ENCODE peak calls at places on chromosomes 7 and 10, in ten cellular contexts. Z is Peyer's patch; J is skeletal muscle cell; T is cardiac fibroblast; A is transverse colon; X is effector memory CD4-positive, alpha-beta T cell; L is fibroblast of mammary gland; H is bronchial epithelial cell; Q is thoracic aorta; V is aorta. S is an unnamed sample.

GRCh38 chr7:33186187-33186586 is 56.8 kb downstream of the BBS9 start:
- DNase-seq in L (peak), Q (no peak), T (peak), A (no peak), X (no peak), V (no peak), J (no peak), Z (no peak), H (peak), S (no peak)

GRCh38 chr10:31075434-31075833 is 43.8 kb upstream of the ZNF438 start:
- DNase-seq in V (no peak), A (no peak), H (peak), J (peak), Z (no peak), Q (no peak), X (no peak), T (peak), L (peak), S (no peak)

GRCh38 chr7:142792593-142792992 is 21.8 kb downstream of the PRSS2 start:
- DNase-seq in X (no peak), L (no peak), V (no peak), H (no peak), T (no peak), Q (no peak), A (no peak), J (no peak), Z (no peak), S (no peak)

GRCh38 chr7:94466516-94466915 is 43.1 kb upstream of the CASD1 start:
- DNase-seq in T (no peak), L (no peak), J (no peak), H (no peak), V (no peak), Q (no peak), X (no peak), A (no peak), Z (no peak), S (no peak)

GRCh38 chr10:11782793-11783557 is 40.2 kb upstream of the PROSER2 start:
- DNase-seq in H (peak), A (no peak), Z (no peak), Q (no peak), X (no peak), T (peak), L (peak), V (peak), J (no peak), S (no peak)

GRCh38 chr7:139634087-139634486 is 110.6 kb downstream of the CLEC2L start:
- DNase-seq in Z (no peak), V (no peak), T (no peak), L (no peak), A (no peak), Q (no peak), H (no peak), X (no peak), J (no peak), S (no peak)

GRCh38 chr7:91031757-91032156 is 232.5 kb upstream of the FZD1 start:
- DNase-seq in Q (no peak), L (no peak), A (no peak), H (no peak), Z (no peak), X (no peak), V (no peak), T (no peak), J (no peak), S (no peak)

GRCh38 chr7:138741453-138741735 is 40.2 kb upstream of the SVOPL start:
- DNase-seq in J (no peak), Q (no peak), V (no peak), L (no peak), A (no peak), T (no peak), Z (no peak), X (no peak), H (no peak), S (no peak)

GRCh38 chr7:43664681-43665080 is 64.6 kb downstream of the COA1 start:
- DNase-seq in V (no peak), L (no peak), X (no peak), A (no peak), Q (no peak), Z (no peak), J (no peak), H (no peak), T (no peak), S (no peak)

GRCh38 chr7:94367940-94368339 is 26.8 kb upstream of the COL1A2 start:
- DNase-seq in Z (no peak), V (no peak), J (no peak), X (no peak), Q (no peak), A (no peak), H (no peak), L (peak), T (peak), S (no peak)

GRCh38 chr7:20539201-20539600 is 76.3 kb upstream of the ABCB5 start:
- DNase-seq in T (no peak), Z (no peak), J (no peak), V (no peak), H (peak), X (no peak), Q (no peak), A (no peak), L (peak), S (no peak)

GRCh38 chr10:45378866-45379265 is 4.8 kb downstream of the ALOX5 start:
- DNase-seq in V (no peak), T (no peak), X (no peak), A (no peak), Z (no peak), L (no peak), Q (no peak), H (no peak), J (no peak), S (no peak)

GRCh38 chr7:84477786-84478405 is 283.3 kb upstream of the SEMA3A start:
- DNase-seq in A (no peak), H (peak), Z (no peak), X (no peak), J (no peak), Q (no peak), L (no peak), V (no peak), T (no peak), S (no peak)

GRCh38 chr10:58851606-58852005 is 324.8 kb upstream of the PHYHIPL start:
- DNase-seq in X (no peak), L (peak), Z (no peak), H (peak), T (no peak), V (no peak), Q (no peak), J (no peak), A (no peak), S (no peak)

GRCh38 chr10:3775671-3776551 is 9.1 kb downstream of the KLF6 start:
- DNase-seq in H (peak), X (no peak), Q (no peak), A (peak), L (peak), V (no peak), Z (no peak), J (no peak), T (peak), S (peak)

GRCh38 chr10:75505840-75506506 is 74.5 kb downstream of the LRMDA start:
- DNase-seq in X (no peak), Q (no peak), Z (no peak), H (no peak), L (no peak), T (no peak), J (no peak), A (no peak), V (no peak), S (no peak)

GRCh38 chr10:76082956-76083355 is 651.5 kb downstream of the LRMDA start:
- DNase-seq in J (no peak), T (peak), Z (no peak), H (peak), Q (no peak), A (peak), V (no peak), X (no peak), L (peak), S (no peak)

GRCh38 chr10:72243822-72244437 is 27.9 kb upstream of the ASCC1 start:
- DNase-seq in A (peak), Z (peak), J (peak), T (peak), Q (no peak), L (peak), H (peak), V (no peak), X (no peak), S (peak)

GRCh38 chr7:151416135-151416740 is 6.4 kb upstream of the WDR86 start:
- DNase-seq in V (peak), L (no peak), A (no peak), H (no peak), X (no peak), Z (no peak), J (no peak), T (no peak), Q (no peak), S (no peak)

GRCh38 chr7:27889800-27890199 is 149.8 kb downstream of the TAX1BP1 start:
- DNase-seq in X (no peak), Z (no peak), T (no peak), V (no peak), A (no peak), J (no peak), L (no peak), H (peak), Q (no peak), S (no peak)

GRCh38 chr7:27885652-27886051 is 145.7 kb downstream of the TAX1BP1 start:
- DNase-seq in J (no peak), Q (no peak), H (no peak), A (no peak), T (no peak), V (no peak), X (no peak), L (no peak), Z (no peak), S (no peak)

GRCh38 chr7:27895553-27895952 is 155.6 kb downstream of the TAX1BP1 start:
- DNase-seq in A (no peak), T (no peak), X (no peak), L (no peak), Z (no peak), H (no peak), V (no peak), Q (no peak), J (no peak), S (no peak)

GRCh38 chr7:27890205-27890849 is 150.4 kb downstream of the TAX1BP1 start:
- DNase-seq in L (no peak), J (no peak), Q (no peak), Z (no peak), V (no peak), A (no peak), T (no peak), X (no peak), H (no peak), S (no peak)
- H3K4me3 ChIP-seq in L (no peak), J (no peak), Q (no peak), Z (no peak), V (no peak), A (no peak), T (no peak), X (no peak), H (no peak), S (no peak)

DNA sequence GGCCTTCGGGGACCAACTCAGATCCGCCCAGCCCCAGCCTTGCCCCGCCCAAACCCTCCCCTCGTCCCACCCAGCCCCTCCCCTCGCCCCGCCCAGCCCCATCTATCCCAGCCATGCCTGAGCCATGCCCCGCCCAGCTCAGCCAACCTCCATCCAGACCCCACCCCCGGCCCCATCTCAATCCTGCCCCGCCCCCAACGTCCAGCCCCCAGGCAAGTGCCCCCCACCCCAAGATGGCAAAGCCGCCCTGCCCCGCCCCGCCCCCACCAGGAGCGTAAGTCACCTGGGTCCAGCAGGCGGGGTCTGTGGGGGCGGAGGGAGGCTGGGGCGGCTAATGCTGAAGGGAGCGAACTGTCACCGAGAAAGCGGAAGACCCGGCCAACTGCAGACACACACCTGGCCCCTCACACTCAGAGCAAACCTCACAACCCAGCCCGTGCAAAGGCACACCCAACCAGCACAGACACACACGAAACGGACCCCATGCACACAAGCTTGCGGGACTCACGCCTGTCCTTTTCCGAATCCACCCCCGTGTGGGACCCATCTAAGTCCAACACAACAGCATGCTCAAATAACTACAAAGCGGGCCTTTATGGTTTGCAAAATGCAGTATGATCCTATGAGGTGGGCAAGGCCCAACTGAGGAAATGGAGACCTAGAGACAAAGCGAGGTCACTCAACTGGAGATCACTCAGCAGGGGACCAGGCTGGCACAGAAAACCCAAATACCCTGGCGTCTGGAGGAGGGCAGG is 11.5 kb upstream of the OGA start:
- DNase-seq in T (peak), J (no peak), V (peak), X (peak), H (no peak), Z (peak), A (peak), L (peak), Q (no peak), S (peak)
- H3K4me3 ChIP-seq in T (peak), J (peak), V (no peak), X (peak), H (peak), Z (peak), A (peak), L (peak), Q (peak), S (peak)

GRCh38 chr10:1056326-1057105 is at the start of gene WDR37:
- DNase-seq in X (peak), H (peak), J (peak), T (peak), V (peak), Q (peak), A (peak), Z (peak), L (peak), S (peak)

GRCh38 chr10:1059902-1060301 is 3.7 kb downstream of the WDR37 start:
- DNase-seq in Q (no peak), T (no peak), J (no peak), H (peak), V (no peak), L (no peak), Z (no peak), X (no peak), A (no peak), S (no peak)

GRCh38 chr10:1057106-1057657 is 997 bp downstream of the WDR37 start:
- DNase-seq in A (no peak), X (no peak), T (no peak), Z (no peak), Q (no peak), V (no peak), H (peak), J (no peak), L (no peak), S (no peak)

GRCh38 chr10:1054684-1055083 is 1.5 kb upstream of the WDR37 start:
- DNase-seq in Z (no peak), H (peak), X (no peak), A (no peak), J (no peak), T (no peak), V (no peak), Q (no peak), L (peak), S (no peak)

DNA sequence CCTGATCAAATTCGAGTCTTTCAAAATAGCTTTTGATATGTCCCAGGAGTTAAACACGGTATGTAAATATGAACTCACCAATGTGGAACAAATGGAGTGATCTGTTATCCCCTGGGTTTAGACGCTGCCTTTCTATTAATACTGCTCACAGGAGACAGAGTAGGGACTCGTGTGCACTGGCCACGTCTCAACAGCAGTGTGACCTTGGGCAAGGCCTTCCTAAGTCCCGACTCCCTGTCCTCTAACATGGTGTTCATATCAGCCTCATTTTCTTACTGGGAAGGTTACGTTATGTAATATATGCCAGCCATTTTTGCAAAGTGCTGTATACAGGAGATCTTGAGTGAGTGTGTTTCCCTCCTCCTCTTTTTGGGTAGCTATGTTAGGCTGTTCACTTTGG is 1.8 kb downstream of the WDR37 start:
- DNase-seq in T (no peak), J (no peak), Q (no peak), X (no peak), H (no peak), L (no peak), Z (no peak), A (no peak), V (no peak), S (no peak)
- H3K4me3 ChIP-seq in T (no peak), J (no peak), Q (peak), X (no peak), H (no peak), L (no peak), Z (no peak), A (no peak), V (no peak), S (peak)

GRCh38 chr10:21173433-21173963 is 276.4 kb upstream of the NEBL start:
- DNase-seq in Q (no peak), X (no peak), T (no peak), V (no peak), L (no peak), Z (no peak), A (no peak), H (no peak), J (no peak), S (no peak)
- H3K4me3 ChIP-seq in Q (peak), X (no peak), T (peak), V (peak), L (peak), Z (peak), A (peak), H (peak), J (peak), S (peak)

GRCh38 chr10:61899663-61899996 is 1.9 kb upstream of the ARID5B start:
- DNase-seq in A (no peak), J (no peak), Q (no peak), L (no peak), Z (no peak), T (no peak), H (no peak), X (no peak), V (no peak), S (no peak)
- H3K4me3 ChIP-seq in A (peak), J (peak), Q (peak), L (peak), Z (peak), T (peak), H (peak), X (peak), V (peak), S (peak)

S was measured in psoas muscle.